ENCODE peak calls at places on chromosomes 7 and 10, in ten cellular contexts. C, J, S, Q, L, P, M, F, B and W are unnamed samples.

GRCh38 chr10:120593693-120594092 is 136.7 kb downstream of the PLPP4 start:
- DNase-seq in M (no peak), F (no peak), C (no peak), S (no peak), J (no peak), B (no peak), Q (no peak), L (no peak), P (no peak), W (no peak)

GRCh38 chr7:152674860-152675760 is 831 bp downstream of the XRCC2 start:
- DNase-seq in S (no peak), C (peak), P (no peak), B (no peak), L (peak), Q (no peak), J (no peak), F (peak), M (peak), W (no peak)

GRCh38 chr7:156611393-156612010 is 29.1 kb upstream of the RNF32 start:
- DNase-seq in S (no peak), Q (no peak), L (peak), B (no peak), J (no peak), F (no peak), M (no peak), C (no peak), P (no peak), W (no peak)

GRCh38 chr10:97463363-97464132 is 17.6 kb downstream of the ZDHHC16 start:
- DNase-seq in P (peak), J (peak), M (no peak), B (peak), S (no peak), F (peak), C (peak), L (peak), Q (no peak), W (no peak)

GRCh38 chr10:99784025-99784730 is 1.7 kb downstream of the ABCC2 start:
- DNase-seq in C (peak), M (peak), S (peak), B (no peak), Q (no peak), F (no peak), P (no peak), L (peak), J (peak), W (no peak)

GRCh38 chr10:120460776-120461175 is 3.7 kb downstream of the PLPP4 start:
- DNase-seq in B (no peak), J (peak), L (peak), F (no peak), Q (no peak), M (no peak), C (peak), P (peak), S (no peak), W (no peak)

GRCh38 chr10:26821699-26822542 is 38.8 kb downstream of the ABI1 start:
- DNase-seq in L (peak), S (no peak), B (no peak), F (no peak), Q (no peak), J (peak), C (no peak), P (no peak), M (no peak), W (no peak)

GRCh38 chr7:50749908-50750307 is 32.8 kb downstream of the GRB10 start:
- DNase-seq in P (no peak), L (no peak), Q (no peak), F (no peak), B (no peak), M (no peak), C (no peak), S (no peak), J (no peak), W (no peak)

GRCh38 chr7:81470084-81470723 is 299.6 kb downstream of the HGF start:
- DNase-seq in S (peak), J (peak), Q (peak), P (no peak), M (peak), C (peak), B (peak), F (peak), L (peak), W (no peak)

GRCh38 chr10:121879476-121879875 is 48.4 kb downstream of the ATE1 start:
- DNase-seq in M (no peak), S (no peak), Q (no peak), J (no peak), F (no peak), P (no peak), B (no peak), C (no peak), L (no peak), W (no peak)

GRCh38 chr10:48456808-48457761 is 147.8 kb downstream of the ARHGAP22 start:
- DNase-seq in L (no peak), S (no peak), M (no peak), C (no peak), J (no peak), P (no peak), Q (peak), B (no peak), F (no peak), W (no peak)

GRCh38 chr7:91436655-91437054 is 172.4 kb downstream of the FZD1 start:
- DNase-seq in M (no peak), Q (no peak), S (no peak), C (no peak), B (no peak), F (no peak), L (no peak), J (no peak), P (no peak), W (no peak)

GRCh38 chr10:63819753-63820347 is 298.6 kb downstream of the REEP3 start:
- DNase-seq in C (peak), P (peak), F (peak), S (peak), M (peak), Q (peak), J (peak), B (peak), L (peak), W (no peak)

GRCh38 chr10:85444868-85445267 is 921.7 kb downstream of the GRID1 start:
- DNase-seq in C (no peak), L (no peak), J (no peak), F (no peak), Q (no peak), S (no peak), M (no peak), P (no peak), B (no peak), W (no peak)

GRCh38 chr10:101237080-101237817 is 8.0 kb upstream of the LBX1 start:
- DNase-seq in C (peak), L (no peak), B (peak), F (no peak), M (no peak), Q (no peak), S (no peak), J (peak), P (no peak), W (no peak)

GRCh38 chr10:17209931-17210330 is 8.5 kb upstream of the TRDMT1 start:
- DNase-seq in B (no peak), Q (no peak), F (no peak), L (peak), J (peak), S (no peak), C (peak), P (no peak), M (no peak), W (no peak)

GRCh38 chr7:128163473-128163872 is 77.6 kb upstream of the LEP start:
- DNase-seq in M (no peak), B (no peak), P (no peak), C (no peak), Q (no peak), J (no peak), F (no peak), S (no peak), L (no peak), W (no peak)

GRCh38 chr7:33210958-33211357 is 81.6 kb downstream of the BBS9 start:
- DNase-seq in C (no peak), P (no peak), J (no peak), F (no peak), L (no peak), M (no peak), Q (no peak), S (no peak), B (no peak), W (no peak)

GRCh38 chr10:47383254-47384147 is 592 bp downstream of the ZNF488 start:
- DNase-seq in F (no peak), M (no peak), B (no peak), J (no peak), L (no peak), P (no peak), S (no peak), C (no peak), Q (no peak), W (no peak)

GRCh38 chr10:99906470-99906869 is 103.3 kb downstream of the DNMBP start:
- DNase-seq in L (peak), M (peak), Q (no peak), B (no peak), P (peak), J (peak), F (peak), C (peak), S (peak), W (no peak)

GRCh38 chr7:3730271-3730670 is 429.2 kb downstream of the SDK1 start:
- DNase-seq in L (no peak), F (no peak), Q (no peak), J (peak), S (no peak), P (no peak), M (no peak), C (peak), B (no peak), W (no peak)

GRCh38 chr7:131502810-131503545 is 53.5 kb downstream of the PODXL start:
- DNase-seq in J (no peak), C (peak), S (peak), Q (no peak), F (no peak), L (peak), M (no peak), B (no peak), P (no peak), W (no peak)

GRCh38 chr7:93029056-93029455 is 88.7 kb downstream of the SAMD9 start:
- DNase-seq in F (no peak), B (no peak), S (no peak), Q (no peak), C (no peak), P (no peak), L (no peak), J (no peak), M (no peak), W (no peak)

GRCh38 chr7:137337902-137338301 is 5.6 kb downstream of the PTN start:
- DNase-seq in L (no peak), J (no peak), P (no peak), B (no peak), M (no peak), S (no peak), C (no peak), Q (no peak), F (peak), W (no peak)

GRCh38 chr10:31678139-31678536 is 250.5 kb downstream of the ARHGAP12 start:
- DNase-seq in M (no peak), S (peak), P (no peak), B (no peak), L (no peak), Q (no peak), C (no peak), J (no peak), F (no peak), W (no peak)

GRCh38 chr7:7237978-7238267 is 55.6 kb downstream of the C1GALT1 start:
- DNase-seq in Q (no peak), B (no peak), M (no peak), L (no peak), C (no peak), S (no peak), J (no peak), P (no peak), F (no peak), W (no peak)

GRCh38 chr7:28112883-28113540 is 67.6 kb downstream of the JAZF1 start:
- DNase-seq in M (no peak), L (no peak), S (peak), Q (peak), J (no peak), B (no peak), C (peak), F (no peak), P (no peak), W (no peak)

GRCh38 chr10:97319671-97320479 is 804 bp downstream of the FRAT1 start:
- DNase-seq in C (no peak), S (peak), Q (no peak), M (no peak), B (peak), L (no peak), J (no peak), F (peak), P (no peak), W (no peak)

GRCh38 chr7:157431173-157431950 is 94.6 kb downstream of the DNAJB6 start:
- DNase-seq in M (no peak), S (no peak), F (peak), B (no peak), L (no peak), Q (no peak), P (no peak), J (no peak), C (no peak), W (no peak)

DNA sequence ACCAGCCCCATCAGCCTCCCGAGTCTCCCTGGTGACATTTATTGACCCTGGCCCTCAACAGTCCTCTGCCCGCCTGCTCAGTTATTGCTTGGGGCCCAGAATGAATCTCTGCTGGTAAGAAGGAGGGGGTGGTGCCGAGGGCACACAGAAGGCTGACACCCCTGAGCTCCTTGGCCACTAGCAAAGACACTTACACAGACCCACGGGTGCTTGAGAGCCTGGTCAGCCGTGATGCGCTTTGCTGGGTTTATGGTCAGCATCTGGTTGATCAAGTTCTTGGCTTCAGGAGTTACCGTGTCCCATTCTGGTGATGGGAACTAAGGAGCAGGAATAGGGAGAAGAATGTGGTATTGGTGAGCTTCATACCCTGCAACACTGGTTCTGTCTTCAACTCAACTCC is 27.3 kb downstream of the CAMK2G start:
- DNase-seq in J (no peak), S (no peak), Q (no peak), P (no peak), M (no peak), L (no peak), B (no peak), F (no peak), C (no peak), W (no peak)
- TF ChIP-seq CTCF in J (no peak), S (no peak), Q (no peak), P (no peak), M (no peak), L (no peak), B (no peak), F (no peak), C (no peak), W (no peak)

GRCh38 chr7:100398239-100398638 is 25.0 kb downstream of the PILRA start:
- DNase-seq in J (no peak), P (no peak), S (no peak), C (no peak), B (no peak), F (no peak), L (no peak), Q (no peak), M (no peak), W (no peak)

GRCh38 chr7:100401811-100402210 is 26.7 kb downstream of the ZCWPW1 start:
- DNase-seq in B (peak), C (no peak), P (no peak), S (no peak), L (no peak), Q (no peak), F (no peak), J (no peak), M (no peak), W (no peak)

GRCh38 chr7:100402241-100402640 is 26.3 kb downstream of the ZCWPW1 start:
- DNase-seq in M (no peak), Q (no peak), P (no peak), L (no peak), C (no peak), J (no peak), B (no peak), F (no peak), S (no peak), W (no peak)

GRCh38 chr7:100400041-100400440 is 26.8 kb downstream of the PILRA start:
- DNase-seq in B (no peak), P (no peak), S (no peak), M (no peak), F (no peak), C (no peak), J (no peak), L (no peak), Q (no peak), W (no peak)

DNA sequence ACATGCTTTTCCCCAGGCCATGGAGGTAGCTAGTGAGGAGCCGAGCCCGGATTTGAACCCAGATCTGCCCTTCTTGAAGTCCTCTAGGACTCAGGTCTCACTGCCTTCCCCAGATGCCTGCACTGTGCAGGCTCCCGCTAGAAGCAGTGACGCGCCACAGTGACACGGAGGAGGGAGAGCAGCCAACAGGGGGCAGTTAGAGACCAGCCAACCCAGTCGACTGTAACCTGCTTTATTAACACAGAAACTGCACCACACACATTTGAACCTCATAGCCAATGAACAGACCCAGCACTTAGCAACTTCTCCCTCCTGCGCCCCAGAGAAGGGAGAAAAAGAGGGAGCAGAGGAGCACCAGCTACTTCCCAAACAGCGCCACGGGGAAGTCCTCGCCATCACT is 27.4 kb downstream of the PILRA start:
- DNase-seq in C (no peak), L (no peak), P (no peak), B (peak), S (no peak), M (no peak), F (peak), Q (no peak), J (no peak), W (no peak)
- TF ChIP-seq CTCF in C (no peak), L (no peak), P (peak), B (no peak), S (no peak), M (peak), F (peak), Q (no peak), J (no peak), W (peak)

GRCh38 chr10:29472268-29473086 is 162.3 kb downstream of the SVIL start:
- DNase-seq in B (no peak), C (no peak), L (no peak), M (no peak), Q (no peak), J (no peak), F (no peak), S (no peak), P (no peak), W (no peak)

GRCh38 chr10:29471483-29471859 is 163.3 kb downstream of the SVIL start:
- DNase-seq in F (no peak), M (peak), S (no peak), L (peak), B (no peak), C (peak), J (peak), Q (no peak), P (no peak), W (no peak)

GRCh38 chr10:29470843-29471482 is 163.8 kb downstream of the SVIL start:
- DNase-seq in M (no peak), F (no peak), J (no peak), P (no peak), Q (no peak), C (no peak), L (no peak), B (no peak), S (no peak), W (no peak)

GRCh38 chr10:29469481-29470354 is 165.1 kb downstream of the SVIL start:
- DNase-seq in B (no peak), S (no peak), J (no peak), Q (no peak), C (no peak), F (no peak), M (no peak), L (no peak), P (no peak), W (no peak)

DNA sequence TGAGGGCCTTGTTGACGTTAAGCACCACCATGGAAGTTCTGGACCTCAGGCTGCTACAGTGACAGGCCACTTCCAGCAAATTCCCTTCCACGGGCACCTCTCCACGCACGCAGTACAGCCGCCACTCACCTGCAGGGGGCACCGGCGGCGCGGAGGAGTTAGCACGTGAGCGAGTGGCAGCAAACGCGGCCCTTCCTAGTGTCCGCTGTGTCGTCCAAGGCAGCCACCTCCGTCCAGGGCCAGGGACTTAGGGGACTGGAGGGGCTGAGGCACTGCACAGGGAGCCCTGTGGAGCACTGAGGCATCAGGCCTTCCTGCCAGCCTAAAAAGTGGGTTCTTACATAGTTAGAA is 164.4 kb downstream of the SVIL start:
- DNase-seq in C (no peak), M (no peak), P (no peak), B (peak), Q (no peak), S (no peak), L (no peak), F (no peak), J (no peak), W (no peak)
- TF ChIP-seq CTCF in C (peak), M (peak), P (peak), B (peak), Q (no peak), S (peak), L (peak), F (peak), J (peak), W (peak)

GRCh38 chr7:133564484-133564883 is 311.6 kb downstream of the EXOC4 start:
- DNase-seq in Q (no peak), C (peak), J (no peak), S (no peak), F (no peak), M (no peak), P (no peak), L (no peak), B (no peak), W (no peak)
- TF ChIP-seq CTCF in Q (no peak), C (peak), J (peak), S (no peak), F (no peak), M (no peak), P (peak), L (no peak), B (peak), W (no peak)

GRCh38 chr10:94349327-94349726 is 13.4 kb downstream of the NOC3L start:
- DNase-seq in P (no peak), Q (no peak), M (no peak), B (no peak), S (no peak), F (no peak), J (no peak), L (peak), C (peak), W (no peak)
- TF ChIP-seq CTCF in P (peak), Q (no peak), M (no peak), B (no peak), S (no peak), F (no peak), J (no peak), L (no peak), C (peak), W (no peak)

GRCh38 chr7:8822595-8822994 is 389.2 kb downstream of the NXPH1 start:
- DNase-seq in F (no peak), P (no peak), L (no peak), B (no peak), C (no peak), Q (no peak), S (no peak), M (no peak), J (no peak), W (no peak)
- TF ChIP-seq CTCF in F (no peak), P (no peak), L (no peak), B (no peak), C (no peak), Q (no peak), S (no peak), M (no peak), J (no peak), W (no peak)

GRCh38 chr10:6516877-6517276 is 63.2 kb downstream of the PRKCQ start:
- DNase-seq in B (no peak), P (no peak), C (no peak), L (no peak), J (no peak), S (no peak), M (no peak), F (no peak), Q (no peak), W (no peak)

GRCh38 chr10:6518791-6519430 is 61.2 kb downstream of the PRKCQ start:
- DNase-seq in S (no peak), J (no peak), B (no peak), C (no peak), F (no peak), M (no peak), L (no peak), P (no peak), Q (no peak), W (no peak)

GRCh38 chr10:6514844-6515780 is 65.0 kb downstream of the PRKCQ start:
- DNase-seq in J (no peak), B (no peak), C (no peak), P (no peak), Q (no peak), F (no peak), S (no peak), M (no peak), L (no peak), W (no peak)

GRCh38 chr10:6514180-6514579 is 65.9 kb downstream of the PRKCQ start:
- DNase-seq in L (no peak), J (no peak), F (no peak), B (no peak), Q (no peak), P (no peak), S (no peak), C (no peak), M (no peak), W (no peak)

GRCh38 chr10:6516277-6516676 is 63.8 kb downstream of the PRKCQ start:
- DNase-seq in J (no peak), M (no peak), F (no peak), P (no peak), Q (no peak), C (no peak), L (no peak), S (no peak), B (no peak), W (no peak)
- TF ChIP-seq CTCF in J (no peak), M (no peak), F (no peak), P (no peak), Q (no peak), C (no peak), L (no peak), S (no peak), B (no peak), W (peak)